ENCODE peak calls at places on chromosomes 7 and 10, in ten cellular contexts. F is T-helper 2 cell, Z is T-helper 22 cell, U is astrocyte of the spinal cord, N is T-helper 9 cell, S is cardiac muscle cell, O is NCI-H2171 treated with DMSO at 0.1 percent for 48 hours, M is PC-3, E is adipocyte, G is GM04503. T is an unnamed sample.

GRCh38 chr7:128035712-128036111 is 4.5 kb upstream of the LRRC4 start:
- DNase-seq in M (peak; percentile 45), F (no peak), U (no peak), G (no peak), O (peak; percentile 56), N (no peak), E (no peak), Z (no peak), S (no peak), T (no peak)

GRCh38 chr7:149456770-149457421 is 4.0 kb downstream of the ZNF777 start:
- DNase-seq in U (no peak), S (no peak), E (no peak), Z (no peak), N (no peak), O (no peak), M (peak; percentile 49), G (no peak), F (no peak), T (no peak)

GRCh38 chr10:21649441-21649872 is 115.4 kb downstream of the MLLT10 start:
- DNase-seq in F (no peak), N (no peak), Z (no peak), M (no peak), U (peak; percentile 22), E (no peak), S (no peak), O (no peak), G (no peak), T (no peak)

GRCh38 chr7:142482899-142483658 is 225.2 kb upstream of the PRSS58 start:
- DNase-seq in Z (no peak), U (peak; percentile 51), O (peak; percentile 38), M (peak; percentile 66), N (peak; percentile 38), E (peak; percentile 80), G (no peak), F (peak; percentile 42), S (peak; percentile 61), T (peak; percentile 69)

GRCh38 chr10:113221756-113222168 is 271.7 kb downstream of the TCF7L2 start:
- DNase-seq in U (peak; percentile 15), M (peak; percentile 22), Z (no peak), G (no peak), E (peak; percentile 12), S (no peak), F (no peak), N (no peak), O (peak; percentile 27), T (peak; percentile 24)

GRCh38 chr7:45573636-45574470 is at the start of gene ADCY1:
- DNase-seq in S (peak; percentile 63), M (no peak), Z (no peak), E (no peak), F (no peak), U (no peak), O (peak; percentile 39), G (no peak), N (no peak), T (peak; percentile 21)

GRCh38 chr10:19432000-19432399 is 383.4 kb downstream of the MALRD1 start:
- DNase-seq in E (no peak), G (no peak), F (no peak), M (no peak), Z (no peak), N (no peak), U (no peak), O (no peak), S (no peak), T (no peak)

GRCh38 chr10:77892761-77893160 is 33.8 kb downstream of the DLG5 start:
- DNase-seq in U (no peak), G (no peak), S (no peak), O (no peak), F (no peak), N (no peak), M (no peak), Z (no peak), E (no peak), T (no peak)

T was measured in LoVo.